ENCODE peak calls at places on chromosomes 2 and 18, in ten cellular contexts. V is GM20000; P is midbrain; S is endodermal cell; Z is effector memory CD4-positive, alpha-beta T cell; G is mesothelial cell of epicardium; O is NCI-H2171 treated with DMSO at 0.1 percent for 48 hours; A is lung; U is AG08396; R is stimulated activated naive CD4-positive, alpha-beta T cell. Q is an unnamed sample.

GRCh38 chr2:220499281-220499680 is 871.9 kb downstream of the SLC4A3 start:
- DNase-seq in V (no peak), P (no peak), S (peak), Z (no peak), G (no peak), O (no peak), A (no peak), U (peak), R (no peak), Q (no peak)

GRCh38 chr2:2730301-2730833 is 399.3 kb upstream of the MYT1L start:
- DNase-seq in V (no peak), P (no peak), S (no peak), Z (no peak), G (no peak), O (no peak), A (no peak), U (no peak), R (no peak), Q (no peak)

GRCh38 chr18:55522011-55522410 is 66.0 kb downstream of the TCF4 start:
- DNase-seq in V (peak), P (peak), S (peak), Z (no peak), G (no peak), O (no peak), A (no peak), U (no peak), R (no peak), Q (no peak)

GRCh38 chr2:129240061-129240460 is 739.4 kb upstream of the RAB6C start:
- DNase-seq in V (no peak), P (peak), S (no peak), Z (no peak), G (no peak), O (no peak), A (no peak), U (no peak), R (no peak), Q (no peak)

GRCh38 chr2:127103243-127104165 is 3.5 kb downstream of the BIN1 start:
- DNase-seq in V (no peak), P (peak), S (no peak), Z (no peak), G (no peak), O (no peak), A (no peak), U (no peak), R (no peak), Q (no peak)

GRCh38 chr2:3313845-3314375 is 63.7 kb downstream of the EIPR1 start:
- DNase-seq in V (no peak), P (no peak), S (no peak), Z (no peak), G (no peak), O (peak), A (no peak), U (no peak), R (no peak), Q (peak)

GRCh38 chr2:223469270-223470057 is 132.7 kb downstream of the SCG2 start:
- DNase-seq in V (no peak), P (no peak), S (no peak), Z (no peak), G (no peak), O (peak), A (no peak), U (peak), R (no peak), Q (peak)

GRCh38 chr18:55262021-55262560 is 302.8 kb upstream of the CCDC68 start:
- DNase-seq in V (no peak), P (no peak), S (no peak), Z (no peak), G (no peak), O (no peak), A (no peak), U (no peak), R (no peak), Q (no peak)

GRCh38 chr2:69623236-69623635 is 20.3 kb downstream of the AAK1 start:
- DNase-seq in V (no peak), P (no peak), S (no peak), Z (no peak), G (no peak), O (no peak), A (no peak), U (no peak), R (no peak), Q (no peak)

GRCh38 chr2:172219201-172219600 is 116.5 kb upstream of the DLX2 start:
- DNase-seq in V (no peak), P (no peak), S (no peak), Z (no peak), G (no peak), O (peak), A (no peak), U (no peak), R (no peak), Q (no peak)

GRCh38 chr2:152201466-152201830 is 25.9 kb upstream of the STAM2 start:
- DNase-seq in V (no peak), P (no peak), S (no peak), Z (no peak), G (no peak), O (no peak), A (no peak), U (no peak), R (no peak), Q (no peak)

GRCh38 chr2:223053431-223054192 is 1.6 kb downstream of the KCNE4 start:
- DNase-seq in V (no peak), P (no peak), S (no peak), Z (no peak), G (no peak), O (no peak), A (no peak), U (no peak), R (no peak), Q (no peak)

GRCh38 chr2:164910091-164910899 is 45.0 kb downstream of the SLC38A11 start:
- DNase-seq in V (no peak), P (no peak), S (no peak), Z (no peak), G (no peak), O (peak), A (no peak), U (no peak), R (no peak), Q (no peak)